ENCODE peak calls at places on chromosomes 7 and 10, in five cellular contexts. N, H, I, D and Y are unnamed samples.

GRCh38 chr7:3312583-3312982 is 11.5 kb downstream of the SDK1 start:
- DNase-seq in N (no peak), H (no peak), I (no peak), D (no peak), Y (no peak)

GRCh38 chr7:46776790-46777189 is 805.1 kb downstream of the TNS3 start:
- DNase-seq in N (no peak), H (peak), I (no peak), D (peak), Y (peak)

GRCh38 chr10:62002753-62003152 is 101.3 kb downstream of the ARID5B start:
- DNase-seq in N (no peak), H (no peak), I (no peak), D (no peak), Y (no peak)

GRCh38 chr10:102460836-102461186 is 9.5 kb upstream of the C10orf95 start:
- DNase-seq in N (no peak), H (no peak), I (no peak), D (no peak), Y (no peak)

GRCh38 chr7:936131-937054 is 18.1 kb downstream of the ADAP1 start:
- DNase-seq in N (peak), H (no peak), I (peak), D (peak), Y (peak)

GRCh38 chr7:150481207-150481920 is 30.9 kb downstream of the GIMAP8 start:
- DNase-seq in N (no peak), H (no peak), I (peak), D (no peak), Y (no peak)

GRCh38 chr10:42865716-42866114 is 83.1 kb downstream of the BMS1 start:
- DNase-seq in N (no peak), H (no peak), I (no peak), D (no peak), Y (no peak)

GRCh38 chr7:117251687-117252086 is 71.2 kb downstream of the WNT2 start:
- DNase-seq in N (no peak), H (no peak), I (no peak), D (peak), Y (no peak)

GRCh38 chr10:29616542-29616941 is 18.2 kb downstream of the SVIL start:
- DNase-seq in N (no peak), H (no peak), I (no peak), D (no peak), Y (no peak)

GRCh38 chr10:27748586-27748985 is 3.0 kb upstream of the MKX start:
- DNase-seq in N (no peak), H (no peak), I (no peak), D (no peak), Y (no peak)

GRCh38 chr10:128540806-128541739 is 414.9 kb upstream of the MKI67 start:
- DNase-seq in N (no peak), H (no peak), I (peak), D (no peak), Y (no peak)

GRCh38 chr7:47482013-47482761 is 99.7 kb downstream of the TNS3 start:
- DNase-seq in N (peak), H (peak), I (peak), D (peak), Y (peak)

GRCh38 chr10:78860260-78860914 is 208.4 kb upstream of the ZMIZ1 start:
- DNase-seq in N (peak), H (no peak), I (no peak), D (no peak), Y (no peak)

GRCh38 chr7:142440219-142441073 is 182.6 kb upstream of the PRSS58 start:
- DNase-seq in N (peak), H (peak), I (no peak), D (peak), Y (peak)

GRCh38 chr10:133060466-133060865 is 27.3 kb upstream of the ADGRA1 start:
- DNase-seq in N (no peak), H (no peak), I (no peak), D (no peak), Y (no peak)

GRCh38 chr10:24969732-24970330 is 17.4 kb upstream of the PRTFDC1 start:
- DNase-seq in N (no peak), H (no peak), I (no peak), D (peak), Y (no peak)

GRCh38 chr10:126684171-126684745 is 13.8 kb upstream of the C10orf90 start:
- DNase-seq in N (no peak), H (peak), I (no peak), D (no peak), Y (peak)

GRCh38 chr10:43137701-43137970 is 609 bp upstream of the CSGALNACT2 start:
- DNase-seq in N (no peak), H (no peak), I (peak), D (peak), Y (peak)

GRCh38 chr10:109961181-109962001 is 38.1 kb upstream of the XPNPEP1 start:
- DNase-seq in N (peak), H (peak), I (no peak), D (no peak), Y (peak)

GRCh38 chr7:106604974-106605373 is 56.0 kb downstream of the CCDC71L start:
- DNase-seq in N (no peak), H (no peak), I (no peak), D (no peak), Y (no peak)
- TF ChIP-seq CTCF in N (no peak), H (no peak), I (no peak), D (no peak), Y (no peak)

DNA sequence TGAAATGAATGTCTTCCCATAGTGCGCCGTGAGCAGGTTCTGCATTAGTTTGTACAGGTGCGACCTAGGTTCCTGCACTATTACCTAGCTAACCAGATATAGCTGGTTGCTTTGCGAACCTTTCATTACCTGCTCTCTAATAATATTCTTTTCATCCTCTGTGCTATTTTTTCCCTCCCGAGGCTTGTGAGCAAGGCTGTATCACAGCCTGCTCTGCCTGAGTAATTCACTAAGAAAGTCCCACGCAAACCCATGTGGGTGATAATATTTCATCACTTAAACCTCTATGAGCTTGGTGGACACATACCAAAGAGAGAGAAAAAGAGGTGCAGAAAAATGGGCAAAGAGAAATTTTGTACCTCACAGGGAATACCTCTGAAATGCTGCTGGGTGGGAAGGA is 8.4 kb downstream of the INHBA start:
- DNase-seq in N (no peak), H (no peak), I (no peak), D (no peak), Y (no peak)
- H3K4me3 ChIP-seq in N (no peak), H (no peak), I (no peak), D (no peak), Y (no peak)

GRCh38 chr7:4758791-4759190 is 16.6 kb upstream of the AP5Z1 start:
- DNase-seq in N (no peak), H (no peak), I (no peak), D (no peak), Y (no peak)

GRCh38 chr7:4760952-4761351 is 14.5 kb upstream of the AP5Z1 start:
- DNase-seq in N (no peak), H (no peak), I (no peak), D (no peak), Y (no peak)

GRCh38 chr7:4758111-4758510 is 17.3 kb upstream of the AP5Z1 start:
- DNase-seq in N (no peak), H (no peak), I (no peak), D (no peak), Y (no peak)

GRCh38 chr7:4762121-4763055 is 13.0 kb upstream of the AP5Z1 start:
- DNase-seq in N (no peak), H (no peak), I (no peak), D (no peak), Y (no peak)

DNA sequence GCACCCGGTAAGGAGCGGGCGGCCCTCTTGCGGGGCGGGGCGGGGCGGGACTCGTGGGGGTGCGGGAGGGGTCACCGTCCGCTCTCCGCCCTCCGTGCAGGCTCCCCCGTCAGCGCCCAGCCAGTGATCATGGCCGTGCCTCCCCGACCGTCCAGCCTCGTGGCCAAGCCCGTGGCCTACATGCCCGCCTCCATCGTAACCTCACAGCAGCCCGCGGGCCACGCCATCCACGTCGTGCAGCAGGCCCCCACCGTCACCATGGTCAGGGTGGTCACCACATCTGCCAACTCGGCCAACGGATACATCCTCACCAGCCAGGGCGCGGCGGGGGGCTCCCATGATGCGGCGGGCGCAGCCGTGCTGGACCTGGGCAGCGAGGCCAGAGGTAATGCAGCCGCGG is 16.2 kb upstream of the AP5Z1 start:
- DNase-seq in N (no peak), H (no peak), I (no peak), D (no peak), Y (no peak)
- TF ChIP-seq CTCF in N (no peak), H (no peak), I (no peak), D (no peak), Y (no peak)

DNA sequence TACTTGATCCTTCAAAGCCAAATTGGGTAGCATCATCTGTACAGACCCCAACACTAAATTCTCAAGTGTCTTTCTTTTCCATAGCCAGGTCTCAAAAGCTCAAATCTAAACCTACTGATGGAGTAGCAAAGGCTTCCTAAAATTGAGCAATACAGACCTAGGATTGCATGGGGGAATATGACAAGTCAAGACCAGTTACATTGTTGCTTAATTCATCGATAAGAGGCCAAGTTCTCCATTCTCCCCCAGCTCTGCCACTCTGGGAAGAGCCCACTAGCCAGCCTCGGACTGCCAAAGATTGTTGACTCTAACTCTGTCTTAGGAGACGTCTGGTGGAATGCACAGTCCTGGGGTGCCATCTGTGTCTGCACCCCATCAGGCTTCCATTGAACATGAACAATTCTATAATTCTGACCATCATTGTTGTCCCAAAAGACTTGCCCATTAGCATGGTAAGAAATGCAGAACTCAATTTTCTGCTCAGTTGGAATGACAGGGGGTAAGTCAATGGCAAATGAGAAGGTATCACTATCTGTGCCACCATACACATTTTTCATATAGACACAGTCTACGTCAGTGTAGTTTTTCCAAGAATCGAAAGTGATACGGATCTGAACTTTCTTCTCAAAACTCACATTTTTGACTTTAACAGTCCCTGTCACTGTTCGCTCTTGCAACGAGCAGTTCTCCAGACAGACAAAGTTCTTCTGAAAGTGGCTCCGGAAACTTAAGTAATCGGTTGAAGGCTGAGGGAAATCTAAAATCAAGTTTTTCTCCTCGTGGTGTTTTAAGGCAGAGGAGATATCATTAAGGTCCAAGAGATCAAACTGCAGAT is 2.9 kb downstream of the PPP1R3C start:
- DNase-seq in N (no peak), H (peak), I (no peak), D (peak), Y (peak)
- H3K4me3 ChIP-seq in N (no peak), H (no peak), I (peak), D (no peak), Y (no peak)

DNA sequence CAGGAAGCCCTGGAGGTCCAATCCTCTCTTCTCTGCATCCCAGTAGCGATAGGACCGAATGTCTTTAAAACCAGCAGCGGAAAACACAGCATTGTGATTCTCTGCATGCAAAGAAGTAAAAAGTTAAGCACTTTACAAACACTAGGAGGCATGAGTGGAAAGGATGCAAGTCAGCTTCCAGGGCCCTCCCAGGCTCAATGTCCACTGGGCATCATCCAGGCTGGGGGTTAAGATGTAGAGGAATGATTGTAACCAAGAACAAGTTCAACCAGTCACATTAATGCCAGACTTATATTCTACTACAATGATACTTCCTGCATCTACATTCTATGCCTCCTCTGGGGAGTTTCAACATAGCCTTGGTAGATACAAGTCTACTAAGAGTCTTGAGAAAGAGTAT is 24.3 kb downstream of the GOT1 start:
- DNase-seq in N (peak), H (no peak), I (no peak), D (no peak), Y (peak)
- TF ChIP-seq CTCF in N (no peak), H (no peak), I (no peak), D (no peak), Y (no peak)